ENCODE peak calls at places on chromosomes 5 and 9, in five cellular contexts. K, L, U, M and R are unnamed samples.

GRCh38 chr5:42564689-42565356 is 141.6 kb downstream of the GHR start:
- DNase-seq in K (no peak), L (no peak), M (no peak), U (no peak), R (no peak)

GRCh38 chr9:7210854-7211637 is 453.3 kb downstream of the KDM4C start:
- DNase-seq in M (no peak), K (no peak), L (no peak), U (no peak), R (no peak)

GRCh38 chr5:77924081-77924480 is 147.9 kb upstream of the TBCA start:
- DNase-seq in K (no peak), L (no peak), M (no peak), U (no peak), R (no peak)

GRCh38 chr9:111399772-111400563 is 69.9 kb upstream of the OR2K2 start:
- DNase-seq in U (peak; percentile 19), M (no peak), L (no peak), K (no peak), R (no peak)

GRCh38 chr5:164188733-164189148 is 683.3 kb downstream of the MAT2B start:
- DNase-seq in K (no peak), L (peak; percentile 32), M (no peak), U (no peak), R (no peak)

GRCh38 chr5:107204413-107204812 is 466.3 kb downstream of the EFNA5 start:
- DNase-seq in K (no peak), U (no peak), M (no peak), L (no peak), R (no peak)

GRCh38 chr9:86859056-86859455 is 88.2 kb downstream of the GAS1 start:
- DNase-seq in K (no peak), U (no peak), L (no peak), M (no peak), R (no peak)

GRCh38 chr9:69760278-69760610 is 433 bp upstream of the PTAR1 start:
- DNase-seq in U (no peak), L (no peak), M (peak; percentile 18), K (no peak), R (no peak)

GRCh38 chr9:22817181-22817580 is 370.6 kb downstream of the DMRTA1 start:
- DNase-seq in M (no peak), U (no peak), L (no peak), K (no peak), R (no peak)

GRCh38 chr9:123368023-123368422 is 12.0 kb downstream of the CRB2 start:
- DNase-seq in K (no peak), M (no peak), U (no peak), L (peak; percentile 37), R (no peak)

GRCh38 chr5:127031147-127031862 is 947 bp upstream of the MARCHF3 start:
- DNase-seq in U (peak; percentile 20), M (no peak), L (peak; percentile 25), K (no peak), R (no peak)

GRCh38 chr9:136151848-136152542 is 33.3 kb upstream of the TMEM250 start:
- DNase-seq in K (no peak), M (no peak), U (no peak), L (no peak), R (no peak)

GRCh38 chr9:130137081-130137869 is 34.9 kb upstream of the NCS1 start:
- DNase-seq in M (no peak), K (no peak), L (no peak), U (no peak), R (no peak)
- H3K27ac ChIP-seq in M (no peak overlapping the region), K (no peak overlapping the region), L (no peak overlapping the region), U (no peak overlapping the region), R (peak overlapping the region; percentile 66)

GRCh38 chr9:89853161-89853560 is 248.3 kb downstream of the GADD45G start:
- DNase-seq in K (no peak), L (no peak), M (no peak), U (no peak), R (peak; percentile 13)
- TF ChIP-seq POLR2A in K (no peak), L (no peak), M (no peak), U (no peak), R (no peak)

DNA sequence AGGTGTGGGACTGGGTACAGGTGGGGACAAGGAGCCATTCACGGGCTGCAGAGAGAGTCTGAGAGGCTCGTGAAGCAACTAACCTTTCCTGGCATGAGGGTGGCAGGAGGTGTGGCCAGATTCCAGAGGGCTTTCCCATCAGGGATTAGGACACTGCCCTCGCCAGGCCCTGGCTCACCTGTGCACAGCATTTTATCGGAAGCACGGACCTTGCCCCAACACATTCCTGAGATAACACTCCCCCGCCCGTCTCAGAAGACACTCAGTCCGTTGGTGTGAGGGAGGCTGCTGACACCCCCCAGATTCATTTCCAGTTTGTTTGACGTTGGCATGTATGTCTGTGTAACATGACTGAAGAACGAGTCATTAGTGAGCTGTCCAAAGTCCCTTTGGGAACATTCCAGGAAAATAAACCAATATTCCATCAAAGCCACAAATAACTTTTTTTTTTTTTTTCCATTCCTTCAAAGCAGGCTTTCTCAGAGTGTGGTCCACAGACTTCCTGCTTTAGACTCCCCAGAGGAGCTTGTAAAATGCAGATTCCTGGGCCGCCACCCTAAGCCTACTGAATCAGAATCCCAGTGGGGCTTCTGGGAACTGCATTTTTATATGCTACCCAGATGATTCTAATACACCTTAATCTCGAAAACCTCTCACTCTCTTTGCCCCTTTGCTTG is 23.4 kb downstream of the WWC1 start:
- DNase-seq in L (no peak), M (no peak), K (no peak), U (peak; percentile 93), R (no peak)
- H3K4me1 ChIP-seq in L (no peaks in the 10 kb centered on the region), M (no peaks in the 10 kb centered on the region), K (peaks cover 8% of the 10 kb centered on the region), U (peaks cover 65% of the 10 kb centered on the region), R (no peaks in the 10 kb centered on the region)

DNA sequence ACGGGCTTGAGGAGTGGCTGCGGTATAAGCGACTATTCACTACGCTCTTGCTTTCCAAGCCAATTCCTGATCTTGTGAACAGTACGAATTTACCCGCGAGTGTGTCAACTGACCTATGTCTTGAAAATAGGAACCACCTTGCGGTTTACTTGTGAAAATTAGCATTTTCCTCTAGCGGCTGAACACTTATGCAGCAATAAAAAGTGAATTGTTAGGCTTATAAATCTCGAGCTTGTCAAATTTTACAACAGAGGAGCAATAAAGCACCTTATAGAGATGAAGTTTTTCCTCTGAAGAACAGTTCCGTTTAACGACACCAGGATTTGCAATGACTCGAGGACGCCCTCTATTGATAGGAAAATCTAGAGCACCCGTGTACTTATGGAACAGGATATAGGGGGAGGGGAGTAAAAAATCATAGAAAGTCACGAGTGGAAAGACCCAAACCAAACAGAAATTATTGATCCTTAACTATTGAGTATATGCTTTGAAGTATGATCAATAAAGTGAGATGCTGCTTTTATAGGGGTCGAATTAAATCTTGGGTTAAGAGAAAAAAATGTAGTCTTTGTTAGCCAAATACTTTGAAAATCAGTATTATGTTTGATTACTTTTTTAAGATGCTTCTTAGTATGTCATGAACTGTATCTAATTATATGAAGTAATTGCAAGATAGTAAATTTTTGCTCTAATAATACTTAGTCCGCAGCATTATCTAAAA is 1.9 kb upstream of the RGMB start:
- DNase-seq in U (peak; percentile 69), M (peak; percentile 94), K (no peak), L (peak; percentile 88), R (peak; percentile 37)
- H3K27ac ChIP-seq in U (peak overlapping the region; percentile 64), M (peak overlapping the region; percentile 85), K (peak overlapping the region; percentile 94), L (peak overlapping the region; percentile 62), R (no peak overlapping the region)